ENCODE peak calls at places on chromosomes 3 and 15, in six cellular contexts. One of them, this sample, is unnamed.

GRCh38 chr3:125317761-125318496 is 57.2 kb downstream of the ZNF148 start:
- DNase-seq in HCT116: peak
- DNase-seq in CD8-positive, alpha-beta T cell: no peak
- DNase-seq in AG04450: no peak
- DNase-seq in midbrain: no peak
- DNase-seq in cardiac muscle cell: no peak
- DNase-seq in this sample: no peak

GRCh38 chr15:89502867-89503595 is 6.6 kb upstream of the RHCG start:
- DNase-seq in HCT116: no peak
- DNase-seq in CD8-positive, alpha-beta T cell: no peak
- DNase-seq in AG04450: no peak
- DNase-seq in midbrain: no peak
- DNase-seq in cardiac muscle cell: no peak
- DNase-seq in this sample: no peak

GRCh38 chr15:25803541-25803940 is 59.6 kb downstream of the ATP10A start:
- DNase-seq in HCT116: no peak
- DNase-seq in CD8-positive, alpha-beta T cell: no peak
- DNase-seq in AG04450: no peak
- DNase-seq in midbrain: no peak
- DNase-seq in cardiac muscle cell: no peak
- DNase-seq in this sample: no peak

GRCh38 chr3:186614266-186614596 is 1.4 kb downstream of the AHSG start:
- DNase-seq in HCT116: no peak
- DNase-seq in CD8-positive, alpha-beta T cell: no peak
- DNase-seq in AG04450: no peak
- DNase-seq in midbrain: no peak
- DNase-seq in cardiac muscle cell: no peak
- DNase-seq in this sample: no peak

GRCh38 chr3:64484289-64484992 is 203.4 kb downstream of the ADAMTS9 start:
- DNase-seq in HCT116: peak
- DNase-seq in CD8-positive, alpha-beta T cell: peak
- DNase-seq in AG04450: peak
- DNase-seq in midbrain: peak
- DNase-seq in cardiac muscle cell: peak
- DNase-seq in this sample: peak

GRCh38 chr3:25582242-25582641 is 82.5 kb downstream of the TOP2B start:
- DNase-seq in HCT116: no peak
- DNase-seq in CD8-positive, alpha-beta T cell: no peak
- DNase-seq in AG04450: peak
- DNase-seq in midbrain: no peak
- DNase-seq in cardiac muscle cell: peak
- DNase-seq in this sample: peak

GRCh38 chr15:65925338-65925737 is 56.0 kb downstream of the RAB11A start:
- DNase-seq in HCT116: no peak
- DNase-seq in CD8-positive, alpha-beta T cell: no peak
- DNase-seq in AG04450: no peak
- DNase-seq in midbrain: no peak
- DNase-seq in cardiac muscle cell: no peak
- DNase-seq in this sample: no peak

GRCh38 chr3:21960033-21960432 is 209.0 kb upstream of the ZNF385D start:
- DNase-seq in HCT116: no peak
- DNase-seq in CD8-positive, alpha-beta T cell: no peak
- DNase-seq in AG04450: no peak
- DNase-seq in midbrain: no peak
- DNase-seq in cardiac muscle cell: no peak
- DNase-seq in this sample: no peak

GRCh38 chr3:31504230-31504629 is 28.5 kb upstream of the STT3B start:
- DNase-seq in HCT116: no peak
- DNase-seq in CD8-positive, alpha-beta T cell: no peak
- DNase-seq in AG04450: no peak
- DNase-seq in midbrain: no peak
- DNase-seq in cardiac muscle cell: no peak
- DNase-seq in this sample: no peak

GRCh38 chr3:156509209-156510174 is 45.4 kb downstream of the SSR3 start:
- DNase-seq in HCT116: peak
- DNase-seq in CD8-positive, alpha-beta T cell: no peak
- DNase-seq in AG04450: peak
- DNase-seq in midbrain: peak
- DNase-seq in cardiac muscle cell: peak
- DNase-seq in this sample: peak

GRCh38 chr15:94229591-94230365 is 1.6 kb upstream of the MCTP2 start:
- DNase-seq in HCT116: no peak
- DNase-seq in CD8-positive, alpha-beta T cell: peak
- DNase-seq in AG04450: no peak
- DNase-seq in midbrain: no peak
- DNase-seq in cardiac muscle cell: no peak
- DNase-seq in this sample: no peak

GRCh38 chr3:162865466-162865865 is 1368.9 kb downstream of the OTOL1 start:
- DNase-seq in HCT116: no peak
- DNase-seq in CD8-positive, alpha-beta T cell: no peak
- DNase-seq in AG04450: no peak
- DNase-seq in midbrain: no peak
- DNase-seq in cardiac muscle cell: no peak
- DNase-seq in this sample: no peak

GRCh38 chr15:80568876-80569605 is 126.1 kb upstream of the ABHD17C start:
- DNase-seq in HCT116: no peak
- DNase-seq in CD8-positive, alpha-beta T cell: no peak
- DNase-seq in AG04450: no peak
- DNase-seq in midbrain: no peak
- DNase-seq in cardiac muscle cell: no peak
- DNase-seq in this sample: no peak

GRCh38 chr15:91302588-91303439 is 202.8 kb downstream of the SV2B start:
- DNase-seq in HCT116: peak
- DNase-seq in CD8-positive, alpha-beta T cell: no peak
- DNase-seq in AG04450: peak
- DNase-seq in midbrain: peak
- DNase-seq in cardiac muscle cell: peak
- DNase-seq in this sample: peak

This sample was measured in LoVo.